ENCODE peak calls at places on chromosomes 3 and 15, in ten cellular contexts. N is heart left ventricle; E is sigmoid colon; Y is CD8-positive, alpha-beta T cell; B is psoas muscle; W is Peyer's patch; G is heart right ventricle; L is bronchial epithelial cell; M is adrenal gland; X is OCI-LY7. I is an unnamed sample. For H3K36me3, the result is how much of the 10 kb centered on the place peaks cover.

GRCh38 chr3:50122661-50123391 is 32.3 kb upstream of the SEMA3F start:
- DNase-seq in N (peak), E (peak), Y (no peak), B (no peak), W (no peak), G (no peak), L (no peak), M (no peak), X (no peak), I (no peak)

GRCh38 chr15:25797511-25798206 is 65.5 kb downstream of the ATP10A start:
- DNase-seq in N (no peak), E (no peak), Y (no peak), B (no peak), W (no peak), G (no peak), L (no peak), M (no peak), X (no peak), I (no peak)

GRCh38 chr3:174035317-174035886 is 637.9 kb downstream of the NLGN1 start:
- DNase-seq in N (no peak), E (no peak), Y (no peak), B (no peak), W (no peak), G (no peak), L (no peak), M (no peak), X (no peak), I (peak)

GRCh38 chr15:82805994-82806406 is at the start of gene FSD2:
- DNase-seq in N (peak), E (no peak), Y (no peak), B (peak), W (peak), G (peak), L (no peak), M (no peak), X (peak), I (no peak)

GRCh38 chr3:196202516-196202970 is 8.7 kb downstream of the ZDHHC19 start:
- DNase-seq in N (peak), E (peak), Y (no peak), B (peak), W (no peak), G (peak), L (no peak), M (no peak), X (no peak), I (no peak)

GRCh38 chr15:49741721-49742120 is 120.9 kb downstream of the DTWD1 start:
- DNase-seq in N (peak), E (no peak), Y (no peak), B (no peak), W (no peak), G (no peak), L (no peak), M (no peak), X (no peak), I (no peak)

GRCh38 chr3:125556314-125556713 is 36.3 kb upstream of the SNX4 start:
- DNase-seq in N (no peak), E (no peak), Y (no peak), B (no peak), W (no peak), G (no peak), L (no peak), M (no peak), X (no peak), I (no peak)

GRCh38 chr15:99010743-99011142 is 3.2 kb upstream of the PGPEP1L start:
- DNase-seq in N (no peak), E (no peak), Y (no peak), B (no peak), W (no peak), G (no peak), L (no peak), M (no peak), X (no peak), I (no peak)

GRCh38 chr3:75329713-75330112 is 334.4 kb upstream of the FRG2C start:
- DNase-seq in N (no peak), E (no peak), Y (no peak), B (no peak), W (no peak), G (no peak), L (no peak), M (no peak), X (no peak), I (no peak)

GRCh38 chr3:102123590-102124190 is 274.4 kb downstream of the NFKBIZ start:
- DNase-seq in N (no peak), E (no peak), Y (no peak), B (no peak), W (no peak), G (no peak), L (peak), M (no peak), X (no peak), I (no peak)

GRCh38 chr15:50993598-50993997 is 85.1 kb downstream of the AP4E1 start:
- DNase-seq in N (no peak), E (no peak), Y (no peak), B (no peak), W (no peak), G (no peak), L (peak), M (no peak), X (no peak), I (no peak)

GRCh38 chr15:95929232-95929846 is 401.2 kb upstream of the NR2F2 start:
- DNase-seq in N (no peak), E (no peak), Y (no peak), B (no peak), W (no peak), G (no peak), L (no peak), M (no peak), X (no peak), I (no peak)

GRCh38 chr3:18112976-18113766 is 312.0 kb downstream of the SATB1 start:
- DNase-seq in N (no peak), E (no peak), Y (no peak), B (no peak), W (no peak), G (no peak), L (no peak), M (no peak), X (no peak), I (no peak)

GRCh38 chr3:184428561-184429175 is 48.8 kb downstream of the CHRD start:
- DNase-seq in N (no peak), E (peak), Y (no peak), B (no peak), W (no peak), G (no peak), L (no peak), M (no peak), X (no peak), I (no peak)

GRCh38 chr15:98909968-98910885 is 97.4 kb downstream of the PGPEP1L start:
- DNase-seq in N (peak), E (no peak), Y (no peak), B (no peak), W (no peak), G (peak), L (no peak), M (no peak), X (no peak), I (no peak)

GRCh38 chr15:98524838-98525540 is 123.3 kb upstream of the IGF1R start:
- DNase-seq in N (no peak), E (no peak), Y (no peak), B (no peak), W (no peak), G (no peak), L (no peak), M (no peak), X (no peak), I (no peak)

GRCh38 chr15:78133801-78134200 is 2.6 kb upstream of the CIB2 start:
- DNase-seq in N (no peak), E (no peak), Y (no peak), B (no peak), W (no peak), G (no peak), L (peak), M (no peak), X (no peak), I (no peak)

GRCh38 chr3:171652932-171653331 is 157.4 kb downstream of the PLD1 start:
- DNase-seq in N (no peak), E (no peak), Y (no peak), B (no peak), W (no peak), G (no peak), L (no peak), M (no peak), X (no peak), I (no peak)

GRCh38 chr15:64896371-64897069 is 15.2 kb upstream of the ANKDD1A start:
- DNase-seq in N (no peak), E (no peak), Y (no peak), B (no peak), W (no peak), G (no peak), L (no peak), M (no peak), X (no peak), I (no peak)

GRCh38 chr15:64893481-64894394 is 18.0 kb upstream of the ANKDD1A start:
- DNase-seq in N (peak), E (peak), Y (peak), B (peak), W (peak), G (peak), L (peak), M (peak), X (peak), I (peak)

GRCh38 chr15:64892850-64893403 is 18.8 kb upstream of the ANKDD1A start:
- DNase-seq in N (no peak), E (no peak), Y (no peak), B (no peak), W (peak), G (no peak), L (no peak), M (no peak), X (no peak), I (no peak)

GRCh38 chr15:64895285-64896065 is 16.2 kb upstream of the ANKDD1A start:
- DNase-seq in N (peak), E (no peak), Y (no peak), B (peak), W (peak), G (no peak), L (no peak), M (no peak), X (peak), I (no peak)

GRCh38 chr15:64894395-64895056 is 17.2 kb upstream of the ANKDD1A start:
- DNase-seq in N (no peak), E (peak), Y (peak), B (peak), W (peak), G (peak), L (no peak), M (no peak), X (peak), I (no peak)
- H3K4me3 ChIP-seq in N (peak), E (peak), Y (peak), B (peak), W (peak), G (peak), L (peak), M (no peak), X (peak), I (no peak)

GRCh38 chr15:48336940-48337339 is 5.7 kb downstream of the DUT start:
- DNase-seq in N (no peak), E (no peak), Y (no peak), B (no peak), W (no peak), G (no peak), L (no peak), M (no peak), X (peak), I (peak)

GRCh38 chr15:48334260-48334659 is 3.0 kb downstream of the DUT start:
- DNase-seq in N (no peak), E (no peak), Y (no peak), B (no peak), W (no peak), G (no peak), L (no peak), M (no peak), X (no peak), I (no peak)

GRCh38 chr15:48333553-48333952 is 2.3 kb downstream of the DUT start:
- DNase-seq in N (no peak), E (no peak), Y (no peak), B (no peak), W (no peak), G (no peak), L (no peak), M (no peak), X (peak), I (no peak)

GRCh38 chr15:48340111-48340510 is 8.9 kb downstream of the DUT start:
- DNase-seq in N (no peak), E (no peak), Y (no peak), B (no peak), W (no peak), G (no peak), L (no peak), M (no peak), X (no peak), I (no peak)

DNA sequence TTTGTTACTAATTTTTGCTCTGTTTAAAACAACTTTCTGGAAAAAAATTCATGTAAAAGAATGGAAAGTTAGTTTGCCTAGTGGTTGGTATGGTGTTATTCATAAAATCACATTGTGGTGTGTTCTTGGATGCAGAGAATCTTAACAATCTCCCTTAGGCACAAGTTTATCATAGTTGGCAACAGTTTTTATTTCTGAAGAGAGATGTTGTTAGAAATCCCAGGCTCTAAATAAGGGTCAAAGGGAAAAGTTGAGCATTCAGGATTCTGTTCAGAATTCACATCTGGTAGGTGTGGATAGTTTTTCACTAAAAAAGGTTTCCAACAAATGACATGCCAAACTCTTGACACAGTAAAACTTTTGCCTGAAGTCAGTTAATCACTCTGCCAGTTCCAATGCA is 6.4 kb downstream of the DUT start:
- DNase-seq in N (no peak), E (no peak), Y (no peak), B (no peak), W (no peak), G (no peak), L (no peak), M (no peak), X (no peak), I (no peak)
- H3K36me3 ChIP-seq in N (under half), E (under half), Y (under half), B (half or more), W (under half), G (under half), L (under half), M (under half), X (half or more), I (half or more)

DNA sequence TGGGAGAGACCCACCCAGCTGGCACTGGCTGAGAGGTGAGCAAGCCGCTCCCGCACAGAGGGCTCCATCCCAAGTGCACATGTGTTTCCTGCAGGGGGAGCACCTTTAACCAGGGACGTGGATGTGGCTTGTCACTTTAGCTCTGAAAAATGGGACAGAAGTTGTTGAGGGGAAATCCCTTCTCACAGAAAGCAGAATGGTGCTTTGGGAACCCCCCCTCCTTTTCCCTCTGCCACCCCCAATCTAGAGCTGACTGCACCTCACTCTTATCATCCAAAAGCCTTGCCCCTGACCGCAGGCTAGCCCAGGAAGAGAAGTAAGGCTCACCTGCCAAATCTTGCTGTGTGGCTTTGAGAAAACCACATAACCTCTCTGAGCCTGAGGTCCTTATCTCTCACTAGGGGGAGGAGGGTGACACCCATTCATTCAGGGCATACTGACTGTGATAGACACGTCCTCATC is 77.9 kb downstream of the RPN1 start:
- DNase-seq in N (no peak), E (no peak), Y (no peak), B (no peak), W (no peak), G (no peak), L (no peak), M (no peak), X (no peak), I (peak)
- TF ChIP-seq CTCF in N (no peak), E (no peak), Y (no peak), B (no peak), W (peak), G (no peak), L (peak), M (no peak), X (peak), I (peak)

GRCh38 chr3:168973897-168974296 is 689.6 kb downstream of the MECOM start:
- DNase-seq in N (no peak), E (no peak), Y (no peak), B (no peak), W (no peak), G (no peak), L (no peak), M (no peak), X (no peak), I (no peak)
- H3K4me3 ChIP-seq in N (no peak), E (no peak), Y (no peak), B (no peak), W (no peak), G (no peak), L (no peak), M (no peak), X (no peak), I (no peak)

DNA sequence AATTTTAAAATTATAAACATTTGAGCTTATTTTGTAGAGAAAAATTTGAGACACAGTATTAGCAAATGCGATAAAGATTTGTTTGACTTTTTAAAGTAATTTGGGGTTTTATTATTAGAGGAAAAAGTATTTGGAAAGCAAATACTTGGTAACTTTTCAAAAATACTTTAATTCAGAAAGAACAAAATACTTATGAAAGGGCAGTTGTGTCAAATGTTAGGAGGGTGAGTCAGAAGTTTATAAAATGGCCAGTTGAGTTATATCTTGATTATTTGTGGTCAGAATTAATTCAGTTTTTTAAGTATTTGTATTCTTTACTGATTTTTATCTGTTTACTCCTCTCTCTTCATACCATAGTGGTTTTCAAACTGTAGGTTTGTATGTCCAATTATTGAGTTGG is 12.1 kb downstream of the LACTB start:
- DNase-seq in N (no peak), E (no peak), Y (no peak), B (no peak), W (no peak), G (no peak), L (no peak), M (no peak), X (no peak), I (no peak)
- H3K36me3 ChIP-seq in N (under half), E (under half), Y (under half), B (under half), W (under half), G (under half), L (under half), M (under half), X (under half), I (under half)